ENCODE peak calls at places on chromosomes 4 and X, in eight cellular contexts. H is cardiac muscle cell, B is fibroblast of lung, E is psoas muscle, U is DND-41, P is left ventricle myocardium inferior, F is lower lobe of right lung, T is ovary. L is an unnamed sample. For H3K4me1 and H3K36me3, the result is how much of the 10 kb centered on the place peaks cover.

GRCh38 chrX:150062292-150063137 is 124.2 kb upstream of the EOLA2 start:
- DNase-seq in B (peak), H (peak), E (peak), U (no peak), P (peak), T (no peak), F (no peak), L (peak)

GRCh38 chr4:122898370-122899150 is 23.8 kb downstream of the NUDT6 start:
- DNase-seq in U (no peak), E (no peak), T (no peak), P (no peak), F (no peak), H (peak), B (peak), L (peak)

GRCh38 chr4:75634951-75635350 is 4.6 kb upstream of the CDKL2 start:
- DNase-seq in P (no peak), E (no peak), T (no peak), F (no peak), H (no peak), B (peak), U (no peak), L (no peak)

GRCh38 chr4:58669783-58670182 is 1559.6 kb upstream of the IGFBP7 start:
- DNase-seq in T (no peak), U (no peak), B (no peak), E (no peak), P (no peak), H (no peak), F (no peak), L (no peak)

GRCh38 chr4:93031431-93032098 is 727.8 kb downstream of the GRID2 start:
- DNase-seq in B (peak), H (peak), P (no peak), E (no peak), F (no peak), U (no peak), T (no peak), L (no peak)

GRCh38 chrX:119734897-119735339 is 23.5 kb upstream of the SOWAHD start:
- DNase-seq in T (peak), B (peak), F (peak), P (peak), U (no peak), E (peak), H (peak), L (no peak)

GRCh38 chr4:130183796-130184195 is 1087.8 kb downstream of the C4orf33 start:
- DNase-seq in H (no peak), E (no peak), P (no peak), F (no peak), U (no peak), B (no peak), T (no peak), L (no peak)

GRCh38 chrX:85828771-85829170 is 218.6 kb downstream of the CHM start:
- DNase-seq in E (no peak), H (no peak), F (no peak), T (no peak), B (no peak), U (no peak), P (no peak), L (no peak)

GRCh38 chrX:20067709-20068315 is 48.9 kb downstream of the MAP7D2 start:
- DNase-seq in F (peak), U (no peak), B (peak), T (peak), E (peak), P (peak), H (peak), L (peak)

GRCh38 chr4:52640808-52641595 is 18.1 kb downstream of the USP46 start:
- DNase-seq in E (no peak), B (peak), H (peak), F (no peak), P (no peak), U (no peak), T (no peak), L (peak)

GRCh38 chrX:34778961-34779360 is 121.9 kb upstream of the TMEM47 start:
- DNase-seq in F (no peak), B (peak), U (no peak), H (peak), E (no peak), P (no peak), T (no peak), L (peak)

GRCh38 chr4:136643416-136643815 is 888.9 kb downstream of the PCDH18 start:
- DNase-seq in U (no peak), F (no peak), P (no peak), T (no peak), H (no peak), E (no peak), B (no peak), L (no peak)

GRCh38 chrX:99353412-99353811 is 1056.7 kb downstream of the PCDH19 start:
- DNase-seq in P (no peak), H (no peak), U (no peak), B (no peak), F (no peak), T (no peak), E (no peak), L (no peak)

GRCh38 chr4:110155632-110156031 is 42.8 kb downstream of the ELOVL6 start:
- DNase-seq in F (no peak), T (no peak), U (no peak), P (no peak), H (no peak), B (no peak), E (no peak), L (no peak)

GRCh38 chr4:80484707-80485106 is 149.2 kb downstream of the CFAP299 start:
- DNase-seq in E (no peak), U (no peak), F (no peak), B (no peak), P (no peak), H (no peak), T (no peak), L (no peak)

GRCh38 chrX:55488559-55489314 is 911 bp downstream of the USP51 start:
- DNase-seq in U (peak), H (peak), E (peak), B (peak), T (peak), P (peak), F (peak), L (peak)

GRCh38 chrX:38800981-38801845 is at the start of gene MID1IP1:
- DNase-seq in U (peak), P (peak), E (peak), B (peak), F (peak), T (peak), H (peak), L (peak)

GRCh38 chr4:714087-714486 is 8.5 kb downstream of the PCGF3 start:
- DNase-seq in F (no peak), H (no peak), E (no peak), U (no peak), P (no peak), B (no peak), T (no peak), L (no peak)

GRCh38 chr4:76950846-76951321 is 1.3 kb downstream of the SEPTIN11 start:
- DNase-seq in F (peak), H (peak), B (peak), U (no peak), E (no peak), T (peak), P (no peak), L (peak)

GRCh38 chr4:89894654-89895652 is at the start of gene MMRN1:
- DNase-seq in E (no peak), B (no peak), T (no peak), P (no peak), F (no peak), U (peak), H (peak), L (no peak)

GRCh38 chr4:159016527-159017137 is 86.2 kb upstream of the RAPGEF2 start:
- DNase-seq in P (no peak), U (no peak), B (peak), E (no peak), H (peak), T (peak), F (no peak), L (peak)

GRCh38 chr4:88613417-88613875 is 21.2 kb downstream of the HERC3 start:
- DNase-seq in H (no peak), F (no peak), T (no peak), U (peak), P (no peak), B (no peak), E (no peak), L (no peak)

GRCh38 chr4:87120411-87121162 is 99.8 kb downstream of the KLHL8 start:
- DNase-seq in F (no peak), H (no peak), T (peak), B (peak), P (no peak), U (no peak), E (no peak), L (peak)

GRCh38 chrX:80138938-80139337 is 124.4 kb downstream of the TBX22 start:
- DNase-seq in B (no peak), H (no peak), T (no peak), U (no peak), P (no peak), F (no peak), E (no peak), L (no peak)

DNA sequence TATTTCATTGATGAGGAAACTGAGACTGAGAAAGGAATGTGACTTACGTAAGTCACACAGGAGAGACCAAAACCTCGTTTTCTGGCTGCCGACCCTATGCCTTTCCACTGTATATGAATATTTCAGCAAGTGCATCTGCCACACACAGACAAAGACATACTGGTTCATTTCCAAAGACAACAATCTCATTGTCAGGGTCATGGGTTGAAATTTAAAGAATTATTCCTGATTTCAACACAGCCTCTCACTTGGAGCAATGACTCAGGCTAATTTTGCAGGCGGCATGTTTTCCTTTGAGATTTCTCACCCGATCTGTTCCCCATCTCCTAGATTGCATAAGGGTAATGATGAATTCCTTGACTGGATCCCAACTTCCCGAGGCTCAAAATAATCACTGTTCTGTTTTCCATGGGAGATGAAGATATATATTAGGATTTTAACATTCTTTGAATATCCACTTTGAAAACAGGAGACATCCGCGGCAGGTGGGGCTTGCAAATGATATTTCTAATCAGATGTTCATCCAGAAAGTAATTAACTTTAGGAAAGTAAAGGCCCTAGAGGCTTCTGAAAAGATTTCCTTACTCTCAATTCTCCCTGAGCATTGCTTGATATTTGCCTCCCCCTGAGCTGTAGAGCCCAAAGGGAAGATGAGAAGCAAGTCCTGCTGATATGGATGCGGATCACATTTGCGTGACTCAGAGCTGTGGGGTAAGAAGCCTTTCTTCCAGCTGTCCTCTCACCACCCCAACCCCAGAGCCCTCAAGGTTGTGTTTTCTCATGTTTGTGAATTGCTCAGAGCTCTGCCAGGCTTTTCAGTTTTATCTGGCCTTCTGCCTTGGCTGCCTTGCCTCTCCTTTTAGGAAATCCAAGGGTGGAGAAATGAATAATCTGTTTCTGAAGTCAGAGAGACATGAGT is 361.1 kb upstream of the BOD1L1 start:
- DNase-seq in E (peak), U (no peak), F (no peak), P (peak), B (peak), T (peak), H (peak), L (no peak)
- H3K4me1 ChIP-seq in E (under half), U (under half), F (under half), P (under half), B (under half), T (under half), H (under half), L (under half)

DNA sequence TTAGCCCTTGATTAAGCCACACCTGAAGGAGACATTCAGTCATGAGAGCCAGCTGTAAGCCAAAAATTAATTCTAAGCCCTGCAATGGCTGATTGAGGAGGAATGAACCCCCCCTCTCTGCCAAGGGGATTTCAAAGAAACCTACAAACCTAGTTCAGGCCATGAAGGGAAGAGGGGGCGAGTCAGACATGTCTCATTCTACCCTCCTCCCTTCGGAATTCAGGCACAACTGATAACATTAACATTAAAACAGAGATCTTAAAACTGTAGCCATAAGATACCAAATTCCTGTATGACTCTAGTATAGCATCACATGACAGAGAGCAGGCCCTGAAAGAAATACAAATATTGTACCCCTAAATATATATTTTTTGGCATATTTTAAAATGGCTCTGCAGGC is 40.4 kb upstream of the AFAP1 start:
- DNase-seq in B (no peak), H (peak), U (no peak), E (no peak), F (no peak), P (no peak), T (no peak), L (no peak)
- H3K27ac ChIP-seq in B (no peak), H (no peak), U (no peak), E (no peak), F (no peak), P (no peak), T (no peak), L (no peak)

DNA sequence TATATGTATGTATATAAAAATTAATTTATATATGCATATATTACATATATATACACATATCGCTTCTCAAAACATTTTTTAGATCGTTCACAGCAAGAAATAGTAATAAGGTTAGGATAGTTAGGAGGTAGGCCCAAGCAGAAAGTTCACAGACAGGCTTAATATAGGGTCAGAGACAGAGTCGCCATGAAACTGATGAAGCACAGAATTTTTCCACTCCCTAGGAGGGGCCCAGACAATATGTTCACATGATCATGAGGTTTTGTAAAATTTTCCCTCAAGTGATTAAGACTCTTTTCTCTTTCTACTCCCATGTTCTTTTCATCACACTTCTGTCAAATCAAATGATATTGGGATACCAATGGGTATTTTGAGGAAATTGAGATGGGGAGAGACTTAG is 5.2 kb upstream of the ENAM start:
- DNase-seq in B (no peak), F (no peak), E (no peak), T (no peak), H (no peak), P (no peak), U (no peak), L (no peak)
- H3K36me3 ChIP-seq in B (under half), F (under half), E (under half), T (under half), H (under half), P (under half), U (under half), L (under half)

GRCh38 chr4:105709081-105709450 is 482 bp downstream of the GSTCD start:
- DNase-seq in U (peak), P (no peak), E (no peak), F (no peak), B (peak), H (peak), T (no peak), L (no peak)
- H3K4me1 ChIP-seq in U (under half), P (under half), E (under half), F (under half), B (under half), H (under half), T (under half), L (under half)

DNA sequence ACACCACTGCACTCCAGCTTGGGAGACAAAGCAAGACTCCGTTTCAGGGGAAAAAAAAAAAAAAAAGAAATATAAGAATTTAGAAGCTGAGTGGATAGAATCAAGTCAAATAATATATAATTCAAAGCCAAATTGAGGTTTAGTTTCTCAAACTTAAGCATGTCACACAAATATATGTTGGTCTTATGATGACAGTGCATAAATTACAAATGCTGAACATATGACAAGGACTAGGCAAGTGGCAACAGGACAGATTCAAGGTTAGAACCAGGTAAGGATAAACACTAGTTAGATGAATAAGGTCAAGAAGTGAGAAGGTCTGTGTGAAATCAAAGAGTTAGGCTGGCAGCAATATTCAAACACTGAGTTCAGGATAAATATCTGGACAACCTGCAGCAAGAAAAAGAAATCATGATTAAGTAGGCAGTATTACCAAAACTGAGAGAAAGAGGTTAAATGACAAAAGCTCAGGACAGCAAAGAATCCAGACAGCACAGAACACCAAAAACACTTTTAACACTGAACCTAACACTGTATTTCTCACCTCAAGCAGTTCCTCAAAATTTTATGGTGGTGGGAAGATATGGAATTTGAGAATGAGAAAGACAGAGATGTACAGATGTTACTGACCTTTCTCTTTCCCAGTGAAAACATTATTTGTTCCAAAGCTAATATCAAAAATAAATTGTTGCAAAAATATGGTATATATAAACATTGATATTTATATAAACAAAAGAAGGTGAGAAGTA is 45.4 kb downstream of the ANKRD17 start:
- DNase-seq in P (no peak), T (no peak), U (no peak), H (no peak), B (no peak), F (no peak), E (no peak), L (no peak)
- H3K27ac ChIP-seq in P (no peak), T (no peak), U (no peak), H (no peak), B (no peak), F (no peak), E (no peak), L (no peak)

GRCh38 chr4:138158746-138159297 is 83.3 kb downstream of the SLC7A11 start:
- DNase-seq in T (no peak), H (peak), P (no peak), B (peak), F (no peak), U (no peak), E (no peak), L (peak)
- H3K36me3 ChIP-seq in T (under half), H (under half), P (under half), B (under half), F (under half), U (under half), E (under half), L (under half)

GRCh38 chrX:132031867-132032266 is 8.8 kb downstream of the STK26 start:
- DNase-seq in F (no peak), B (no peak), E (no peak), H (no peak), P (no peak), U (no peak), T (no peak), L (no peak)
- H3K4me1 ChIP-seq in F (under half), B (under half), E (under half), H (under half), P (under half), U (half or more), T (under half), L (under half)

GRCh38 chrX:101391831-101392230 is 1.0 kb downstream of the RPL36A start:
- DNase-seq in B (no peak), F (no peak), E (no peak), P (no peak), H (no peak), T (no peak), U (no peak), L (no peak)
- H3K27ac ChIP-seq in B (peak), F (no peak), E (peak), P (peak), H (peak), T (peak), U (peak), L (peak)